ENCODE peak calls at places on chromosomes 11 and 22, in eight cellular contexts. Y is HEK293T; I is Right ventricle myocardium superior; F is NCI-H460; Z is nucleus accumbens; J is activated CD4-positive, alpha-beta T cell treated with anti-CD3 and anti-CD28 coated beads for 24 hours; G is posterior vena cava; X is SK-N-SH. D is an unnamed sample.

GRCh38 chr11:69662021-69662698 is 13.0 kb downstream of the LTO1 start:
- DNase-seq in Y (no peak), I (peak; percentile 67), F (no peak), Z (no peak), J (no peak), G (peak; percentile 87), X (peak; percentile 61), D (no peak)

GRCh38 chr11:10117709-10118341 is 176.2 kb downstream of the SBF2 start:
- DNase-seq in Y (no peak), I (no peak), F (no peak), Z (no peak), J (no peak), G (no peak), X (no peak), D (peak; percentile 58)

GRCh38 chr11:8631395-8632110 is 37.5 kb upstream of the STK33 start:
- DNase-seq in Y (no peak), I (no peak), F (no peak), Z (no peak), J (no peak), G (no peak), X (no peak), D (peak; percentile 72)

GRCh38 chr11:116502641-116503061 is 270.1 kb downstream of the BUD13 start:
- DNase-seq in Y (no peak), I (peak; percentile 61), F (no peak), Z (no peak), J (no peak), G (no peak), X (no peak), D (no peak)

GRCh38 chr22:27986937-27987336 is 67.9 kb upstream of the PITPNB start:
- DNase-seq in Y (no peak), I (no peak), F (no peak), Z (no peak), J (no peak), G (no peak), X (no peak), D (no peak)

GRCh38 chr22:44937216-44937615 is 72.6 kb downstream of the PHF21B start:
- DNase-seq in Y (no peak), I (peak; percentile 18), F (no peak), Z (no peak), J (no peak), G (no peak), X (no peak), D (no peak)

GRCh38 chr11:82547163-82547560 is 186.5 kb downstream of the FAM181B start:
- DNase-seq in Y (no peak), I (no peak), F (no peak), Z (no peak), J (no peak), G (no peak), X (no peak), D (no peak)

GRCh38 chr11:3824714-3825472 is 15.9 kb downstream of the RHOG start:
- DNase-seq in Y (peak; percentile 88), I (peak; percentile 74), F (peak; percentile 58), Z (peak; percentile 57), J (peak; percentile 58), G (peak; percentile 88), X (peak; percentile 58), D (peak; percentile 29)

GRCh38 chr11:8023831-8024555 is 36.9 kb downstream of the EIF3F start:
- DNase-seq in Y (no peak), I (no peak), F (no peak), Z (no peak), J (no peak), G (peak; percentile 47), X (no peak), D (no peak)

GRCh38 chr11:34653851-34654490 is 33.1 kb downstream of the EHF start:
- DNase-seq in Y (no peak), I (no peak), F (peak; percentile 96), Z (no peak), J (no peak), G (no peak), X (no peak), D (peak; percentile 92)

GRCh38 chr11:43327987-43328386 is 16.2 kb downstream of the API5 start:
- DNase-seq in Y (no peak), I (no peak), F (peak; percentile 26), Z (no peak), J (no peak), G (no peak), X (no peak), D (peak; percentile 48)

GRCh38 chr11:67408437-67409200 is 4.7 kb downstream of the TBC1D10C start:
- DNase-seq in Y (no peak), I (no peak), F (no peak), Z (no peak), J (no peak), G (no peak), X (no peak), D (no peak)

GRCh38 chr11:31397239-31397834 is 27.7 kb downstream of the DNAJC24 start:
- DNase-seq in Y (peak; percentile 14), I (no peak), F (peak; percentile 13), Z (no peak), J (no peak), G (no peak), X (peak; percentile 25), D (peak; percentile 28)

GRCh38 chr11:61028135-61028729 is 56.8 kb downstream of the CD6 start:
- DNase-seq in Y (no peak), I (peak; percentile 17), F (no peak), Z (no peak), J (peak; percentile 60), G (peak; percentile 38), X (no peak), D (no peak)

GRCh38 chr11:63919267-63920125 is 2.5 kb upstream of the RCOR2 start:
- DNase-seq in Y (no peak), I (peak; percentile 80), F (no peak), Z (peak; percentile 59), J (no peak), G (no peak), X (peak; percentile 55), D (no peak)

GRCh38 chr11:59822989-59823566 is 12.5 kb upstream of the MRPL16 start:
- DNase-seq in Y (peak; percentile 45), I (no peak), F (peak; percentile 53), Z (no peak), J (no peak), G (no peak), X (peak; percentile 53), D (peak; percentile 62)

GRCh38 chr11:44763111-44763820 is 36.5 kb downstream of the TSPAN18 start:
- DNase-seq in Y (no peak), I (no peak), F (no peak), Z (no peak), J (no peak), G (no peak), X (no peak), D (no peak)

GRCh38 chr11:121554552-121554951 is 101.8 kb upstream of the SORL1-AS1 start:
- DNase-seq in Y (no peak), I (no peak), F (no peak), Z (no peak), J (no peak), G (no peak), X (peak; percentile 10), D (no peak)

GRCh38 chr11:46557684-46558151 is 36.1 kb downstream of the AMBRA1 start:
- DNase-seq in Y (no peak), I (no peak), F (no peak), Z (no peak), J (no peak), G (no peak), X (no peak), D (no peak)

GRCh38 chr11:86524603-86525352 is 147.6 kb downstream of the ME3 start:
- DNase-seq in Y (no peak), I (no peak), F (peak; percentile 45), Z (no peak), J (no peak), G (no peak), X (peak; percentile 16), D (peak; percentile 43)